ENCODE peak calls at places on chromosomes 12 and 14, in six cellular contexts. One of them, this sample, is unnamed.

GRCh38 chr14:99244299-99244959 is 27.6 kb downstream of the BCL11B start:
- DNase-seq in H1: no peak
- DNase-seq in mesendoderm: no peak
- DNase-seq in mesenchymal stem cell: no peak
- DNase-seq in H9: no peak
- DNase-seq in IMR-90: no peak
- DNase-seq in this sample: no peak

GRCh38 chr14:57871487-57872080 is 5.7 kb upstream of the SLC35F4 start:
- DNase-seq in mesendoderm: peak; percentile 68
- DNase-seq in mesenchymal stem cell: peak; percentile 3
- DNase-seq in IMR-90: peak; percentile 28
- DNase-seq in H9: peak; percentile 47
- DNase-seq in H1: peak; percentile 54
- DNase-seq in this sample: peak; percentile 32

GRCh38 chr12:76236640-76237039 is 111.6 kb downstream of the BBS10 start:
- DNase-seq in H1: peak; percentile 8
- DNase-seq in mesendoderm: no peak
- DNase-seq in H9: no peak
- DNase-seq in IMR-90: peak; percentile 54
- DNase-seq in mesenchymal stem cell: peak; percentile 15
- DNase-seq in this sample: no peak

GRCh38 chr14:95685978-95686922 is at the start of gene TCL1B:
- DNase-seq in IMR-90: no peak
- DNase-seq in mesenchymal stem cell: no peak
- DNase-seq in H1: peak; percentile 63
- DNase-seq in H9: peak; percentile 68
- DNase-seq in mesendoderm: no peak
- DNase-seq in this sample: no peak

GRCh38 chr12:10454531-10454930 is 1.4 kb upstream of the KLRC1 start:
- DNase-seq in mesendoderm: no peak
- DNase-seq in IMR-90: no peak
- DNase-seq in H1: no peak
- DNase-seq in H9: no peak
- DNase-seq in mesenchymal stem cell: peak; percentile 4
- DNase-seq in this sample: no peak

GRCh38 chr12:100554608-100555077 is 18.8 kb upstream of the GAS2L3 start:
- DNase-seq in mesendoderm: peak; percentile 94
- DNase-seq in H1: no peak
- DNase-seq in IMR-90: peak; percentile 90
- DNase-seq in H9: peak; percentile 56
- DNase-seq in mesenchymal stem cell: peak; percentile 91
- DNase-seq in this sample: peak; percentile 73

GRCh38 chr12:124919646-124920352 is 5.3 kb upstream of the UBC start:
- DNase-seq in mesendoderm: peak; percentile 46
- DNase-seq in H1: no peak
- DNase-seq in IMR-90: peak; percentile 38
- DNase-seq in mesenchymal stem cell: peak; percentile 77
- DNase-seq in H9: peak; percentile 38
- DNase-seq in this sample: no peak

GRCh38 chr14:88195676-88196075 is 127.4 kb downstream of the KCNK10 start:
- DNase-seq in IMR-90: no peak
- DNase-seq in H9: peak; percentile 36
- DNase-seq in mesenchymal stem cell: no peak
- DNase-seq in H1: peak; percentile 45
- DNase-seq in mesendoderm: peak; percentile 80
- DNase-seq in this sample: peak; percentile 35

GRCh38 chr14:31161274-31161673 is 46.3 kb downstream of the HECTD1 start:
- DNase-seq in H1: no peak
- DNase-seq in H9: no peak
- DNase-seq in mesendoderm: no peak
- DNase-seq in IMR-90: no peak
- DNase-seq in mesenchymal stem cell: no peak
- DNase-seq in this sample: no peak

GRCh38 chr14:72810201-72810600 is 83.7 kb downstream of the DPF3 start:
- DNase-seq in mesendoderm: no peak
- DNase-seq in H1: no peak
- DNase-seq in mesenchymal stem cell: no peak
- DNase-seq in IMR-90: no peak
- DNase-seq in H9: no peak
- DNase-seq in this sample: no peak

GRCh38 chr14:97798204-97798603 is 1001.0 kb downstream of the VRK1 start:
- DNase-seq in IMR-90: no peak
- DNase-seq in H9: no peak
- DNase-seq in H1: no peak
- DNase-seq in mesenchymal stem cell: no peak
- DNase-seq in mesendoderm: no peak
- DNase-seq in this sample: no peak

GRCh38 chr12:78951746-78952532 is 87.4 kb downstream of the SYT1 start:
- DNase-seq in H9: no peak
- DNase-seq in mesendoderm: no peak
- DNase-seq in H1: no peak
- DNase-seq in mesenchymal stem cell: peak; percentile 9
- DNase-seq in IMR-90: no peak
- DNase-seq in this sample: peak; percentile 9

GRCh38 chr12:58504539-58504938 is 415.8 kb downstream of the LRIG3 start:
- DNase-seq in H1: no peak
- DNase-seq in H9: no peak
- DNase-seq in mesenchymal stem cell: peak; percentile 73
- DNase-seq in IMR-90: peak; percentile 66
- DNase-seq in mesendoderm: no peak
- DNase-seq in this sample: no peak

GRCh38 chr14:31194661-31195060 is 12.9 kb downstream of the HECTD1 start:
- DNase-seq in mesenchymal stem cell: no peak
- DNase-seq in IMR-90: no peak
- DNase-seq in mesendoderm: no peak
- DNase-seq in H1: no peak
- DNase-seq in H9: no peak
- DNase-seq in this sample: no peak

DNA sequence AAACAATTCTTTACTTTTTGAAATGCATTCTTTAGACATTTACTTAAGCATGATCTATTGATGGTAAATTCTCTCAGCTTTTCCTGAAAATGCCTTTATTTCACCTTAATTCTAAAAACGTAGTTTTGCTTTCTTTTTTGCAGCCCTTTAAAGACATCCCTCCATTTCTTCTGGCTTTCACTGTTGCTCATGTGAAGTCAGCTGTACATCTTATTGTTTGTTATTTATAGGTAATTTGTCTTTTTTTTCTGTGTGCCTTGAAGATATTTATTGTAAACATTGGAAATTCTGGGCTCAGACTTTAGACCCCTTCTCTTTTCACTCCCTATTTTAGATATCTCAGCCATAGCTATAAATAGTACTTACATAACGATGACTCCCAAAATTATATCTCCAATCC is 70.4 kb downstream of the IFNG start:
- DNase-seq in mesenchymal stem cell: no peak
- DNase-seq in H9: no peak
- DNase-seq in IMR-90: no peak
- DNase-seq in H1: no peak
- DNase-seq in mesendoderm: no peak
- DNase-seq in this sample: no peak
- H2BK15ac ChIP-seq in mesenchymal stem cell: no peak overlapping the region
- H2BK15ac ChIP-seq in H9: no peak overlapping the region
- H2BK15ac ChIP-seq in IMR-90: no peak overlapping the region
- H2BK15ac ChIP-seq in H1: no peak overlapping the region
- H2BK15ac ChIP-seq in mesendoderm: no peak overlapping the region
- H2BK15ac ChIP-seq in this sample: no peak overlapping the region

DNA sequence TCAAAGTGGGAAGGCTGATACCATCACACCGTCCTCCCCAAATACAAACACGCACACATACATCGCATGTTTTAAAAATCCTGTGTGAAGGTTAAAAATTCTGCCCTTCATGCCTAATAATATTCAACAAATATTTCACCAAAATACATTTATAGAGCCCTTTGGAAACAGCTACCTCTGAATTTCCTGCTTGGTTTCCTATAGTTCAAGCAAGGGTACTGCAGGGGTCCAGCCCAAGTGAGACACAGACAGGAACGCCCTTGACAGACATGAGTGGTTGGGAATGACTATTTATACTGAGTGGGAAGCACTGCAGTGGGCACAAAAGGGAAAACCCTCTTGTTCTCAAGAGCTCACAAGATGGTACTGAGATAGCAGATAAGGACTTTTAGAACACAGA is 51.0 kb downstream of the ST8SIA1 start:
- DNase-seq in H1: no peak
- DNase-seq in H9: no peak
- DNase-seq in mesenchymal stem cell: no peak
- DNase-seq in mesendoderm: no peak
- DNase-seq in IMR-90: no peak
- DNase-seq in this sample: no peak
- H2BK15ac ChIP-seq in H1: no peak overlapping the region
- H2BK15ac ChIP-seq in H9: no peak overlapping the region
- H2BK15ac ChIP-seq in mesenchymal stem cell: no peak overlapping the region
- H2BK15ac ChIP-seq in mesendoderm: no peak overlapping the region
- H2BK15ac ChIP-seq in IMR-90: no peak overlapping the region
- H2BK15ac ChIP-seq in this sample: no peak overlapping the region

GRCh38 chr12:64694130-64695078 is 64.8 kb downstream of the GNS start:
- DNase-seq in H9: no peak
- DNase-seq in mesendoderm: no peak
- DNase-seq in IMR-90: no peak
- DNase-seq in H1: no peak
- DNase-seq in mesenchymal stem cell: no peak
- DNase-seq in this sample: no peak
- H2BK15ac ChIP-seq in H9: no peak overlapping the region
- H2BK15ac ChIP-seq in mesendoderm: no peak overlapping the region
- H2BK15ac ChIP-seq in IMR-90: no peak overlapping the region
- H2BK15ac ChIP-seq in H1: peak overlapping the region; percentile 81
- H2BK15ac ChIP-seq in mesenchymal stem cell: no peak overlapping the region
- H2BK15ac ChIP-seq in this sample: no peak overlapping the region

GRCh38 chr12:130345292-130345691 is 7.6 kb downstream of the PIWIL1 start:
- DNase-seq in H9: no peak
- DNase-seq in mesenchymal stem cell: no peak
- DNase-seq in IMR-90: no peak
- DNase-seq in H1: no peak
- DNase-seq in mesendoderm: no peak
- DNase-seq in this sample: no peak
- H2BK15ac ChIP-seq in H9: no peak overlapping the region
- H2BK15ac ChIP-seq in mesenchymal stem cell: no peak overlapping the region
- H2BK15ac ChIP-seq in IMR-90: no peak overlapping the region
- H2BK15ac ChIP-seq in H1: no peak overlapping the region
- H2BK15ac ChIP-seq in mesendoderm: no peak overlapping the region
- H2BK15ac ChIP-seq in this sample: no peak overlapping the region

DNA sequence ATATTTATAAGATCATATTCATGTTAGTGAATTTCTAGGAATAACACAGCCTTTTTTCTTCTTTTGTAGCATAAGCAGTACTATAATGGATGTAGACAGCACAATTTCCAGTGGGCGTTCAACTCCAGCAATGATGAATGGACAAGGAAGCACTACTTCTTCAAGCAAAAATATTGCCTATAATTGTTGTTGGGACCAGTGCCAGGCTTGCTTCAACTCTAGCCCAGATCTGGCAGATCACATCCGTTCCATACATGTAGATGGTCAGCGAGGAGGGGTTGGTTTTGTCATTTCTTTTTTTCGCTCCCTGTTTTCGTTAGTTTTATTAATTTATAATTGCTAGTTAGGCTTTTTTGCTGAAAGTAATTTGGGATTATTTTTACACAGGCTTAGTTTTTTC is 23.1 kb downstream of the AEBP2 start:
- DNase-seq in IMR-90: no peak
- DNase-seq in H1: no peak
- DNase-seq in mesenchymal stem cell: no peak
- DNase-seq in H9: no peak
- DNase-seq in mesendoderm: no peak
- DNase-seq in this sample: no peak
- H2BK15ac ChIP-seq in IMR-90: no peak overlapping the region
- H2BK15ac ChIP-seq in H1: no peak overlapping the region
- H2BK15ac ChIP-seq in mesenchymal stem cell: no peak overlapping the region
- H2BK15ac ChIP-seq in H9: no peak overlapping the region
- H2BK15ac ChIP-seq in mesendoderm: no peak overlapping the region
- H2BK15ac ChIP-seq in this sample: no peak overlapping the region

GRCh38 chr14:44384093-44384492 is 123.0 kb downstream of the FSCB start:
- DNase-seq in mesendoderm: no peak
- DNase-seq in IMR-90: no peak
- DNase-seq in H9: no peak
- DNase-seq in H1: no peak
- DNase-seq in mesenchymal stem cell: no peak
- DNase-seq in this sample: no peak

DNA sequence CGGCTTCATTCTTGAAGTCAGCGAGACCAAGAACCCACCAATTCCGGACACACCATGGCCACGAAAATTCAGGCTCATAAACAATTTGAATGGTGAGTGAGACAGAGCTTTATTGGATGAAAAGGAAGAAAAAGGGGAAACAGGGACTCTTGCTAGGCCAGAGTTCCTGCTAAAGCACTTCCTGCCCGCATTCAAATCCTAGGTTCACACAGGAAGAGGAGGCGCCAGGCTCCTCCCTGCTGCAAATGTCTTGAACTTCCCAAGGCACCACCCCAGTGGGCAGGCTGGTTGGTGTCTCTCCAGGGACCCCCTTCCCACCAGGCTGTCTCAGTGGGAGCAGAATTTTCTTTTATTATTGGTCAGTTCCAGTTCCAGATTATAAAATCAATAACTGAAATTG is 121.2 kb downstream of the FSCB start:
- DNase-seq in H1: no peak
- DNase-seq in mesenchymal stem cell: no peak
- DNase-seq in H9: no peak
- DNase-seq in mesendoderm: no peak
- DNase-seq in IMR-90: no peak
- DNase-seq in this sample: no peak
- H2BK15ac ChIP-seq in H1: no peak overlapping the region
- H2BK15ac ChIP-seq in mesenchymal stem cell: no peak overlapping the region
- H2BK15ac ChIP-seq in H9: no peak overlapping the region
- H2BK15ac ChIP-seq in mesendoderm: no peak overlapping the region
- H2BK15ac ChIP-seq in IMR-90: no peak overlapping the region
- H2BK15ac ChIP-seq in this sample: no peak overlapping the region

This sample was measured in neuronal stem cell.